ENCODE peak calls at places on chromosomes 5 and 9, in four cellular contexts. B is body of pancreas, S is NCI-H1092, D is NCI-H2171 treated with DMSO at 0.1 percent for 48 hours. E is an unnamed sample.

GRCh38 chr5:25716680-25717079 is 1071.9 kb upstream of the CDH10 start:
- DNase-seq in S (no peak), D (no peak), B (no peak), E (no peak)

GRCh38 chr5:59645380-59645779 is 248.1 kb downstream of the PDE4D start:
- DNase-seq in S (no peak), D (no peak), B (no peak), E (no peak)

GRCh38 chr9:69461084-69461483 is 136.1 kb downstream of the ENTREP1 start:
- DNase-seq in D (no peak), B (no peak), S (no peak), E (no peak)

GRCh38 chr5:109049565-109049964 is 301.9 kb downstream of the FER start:
- DNase-seq in S (no peak), B (no peak), D (no peak), E (no peak)

GRCh38 chr9:83670381-83670780 is 37.4 kb downstream of the UBQLN1 start:
- DNase-seq in D (no peak), S (no peak), B (no peak), E (no peak)

GRCh38 chr9:85244856-85245255 is 496.9 kb downstream of the AGTPBP1 start:
- DNase-seq in B (no peak), D (no peak), S (no peak), E (no peak)

GRCh38 chr5:53582225-53582624 is 21.8 kb downstream of the NDUFS4 start:
- DNase-seq in D (no peak), S (no peak), B (no peak), E (no peak)

GRCh38 chr9:14246951-14247350 is 67.0 kb downstream of the NFIB start:
- DNase-seq in B (no peak), S (no peak), D (no peak), E (no peak)

GRCh38 chr9:125241863-125242739 is 958 bp upstream of the HSPA5 start:
- DNase-seq in D (no peak), B (peak), S (no peak), E (no peak)

GRCh38 chr5:20974423-20974822 is 986.4 kb upstream of the CDH18 start:
- DNase-seq in D (peak), S (peak), B (no peak), E (no peak)

GRCh38 chr9:2208991-2209390 is 193.8 kb downstream of the SMARCA2 start:
- DNase-seq in S (no peak), D (no peak), B (no peak), E (no peak)

E was measured in effector memory CD8-positive, alpha-beta T cell.